ENCODE peak calls at places on chromosome 4, in six cellular contexts. R, F, M, G, X and I are unnamed samples.

GRCh38 chr4:40264497-40264896 is 67.7 kb downstream of the RHOH start:
- DNase-seq in M (no peak), F (no peak), R (no peak), X (no peak), G (no peak), I (peak; percentile 60)

GRCh38 chr4:9859774-9860173 is 78.3 kb downstream of the DRD5 start:
- DNase-seq in X (no peak), G (no peak), F (no peak), R (no peak), M (no peak), I (no peak)

GRCh38 chr4:163072222-163072621 is 94.5 kb downstream of the NAF1 start:
- DNase-seq in X (no peak), G (no peak), M (no peak), R (no peak), F (no peak), I (no peak)

GRCh38 chr4:183674153-183674552 is 15.1 kb downstream of the TRAPPC11 start:
- DNase-seq in M (no peak), X (no peak), G (no peak), F (no peak), R (no peak), I (no peak)

GRCh38 chr4:181685911-181686310 is 557.3 kb upstream of the TENM3 start:
- DNase-seq in G (peak; percentile 80), F (no peak), X (no peak), R (no peak), M (no peak), I (peak; percentile 70)

GRCh38 chr4:121392426-121393086 is 11.7 kb upstream of the QRFPR start:
- DNase-seq in X (no peak), F (no peak), M (no peak), G (no peak), R (no peak), I (no peak)

GRCh38 chr4:63232058-63232457 is 1177.2 kb downstream of the TECRL start:
- DNase-seq in M (no peak), G (no peak), X (no peak), R (no peak), F (no peak), I (no peak)

GRCh38 chr4:177964061-177964460 is 521.8 kb upstream of the AGA start:
- DNase-seq in F (no peak), R (no peak), G (no peak), X (no peak), M (no peak), I (peak; percentile 44)

GRCh38 chr4:7191546-7192251 is 639 bp upstream of the SORCS2 start:
- DNase-seq in X (no peak), G (no peak), F (peak; percentile 48), M (no peak), R (no peak), I (no peak)